ENCODE peak calls at places on chromosomes 16 and 17, in ten cellular contexts. F, L, I, X, A, S, W, U, H and M are unnamed samples.

GRCh38 chr17:55116440-55116914 is 147.9 kb downstream of the STXBP4 start:
- DNase-seq in L (no peak), W (no peak), X (no peak), U (no peak), I (no peak), H (peak), F (no peak), S (no peak), A (no peak), M (no peak)

GRCh38 chr17:57356722-57357391 is 100.5 kb downstream of the MSI2 start:
- DNase-seq in U (no peak), W (no peak), I (no peak), F (no peak), L (no peak), A (no peak), X (no peak), S (no peak), H (no peak), M (no peak)

GRCh38 chr16:85862476-85863383 is 36.2 kb upstream of the IRF8 start:
- DNase-seq in I (no peak), A (no peak), S (no peak), W (no peak), L (no peak), X (no peak), F (no peak), H (no peak), U (no peak), M (peak)

GRCh38 chr16:80719573-80719972 is 84.8 kb downstream of the CDYL2 start:
- DNase-seq in S (no peak), L (no peak), F (no peak), X (no peak), H (no peak), A (no peak), I (no peak), W (no peak), U (no peak), M (no peak)

GRCh38 chr16:26700250-26700649 is 366.5 kb upstream of the C16orf82 start:
- DNase-seq in U (no peak), A (no peak), L (no peak), W (no peak), S (no peak), X (no peak), H (no peak), F (no peak), I (no peak), M (no peak)

GRCh38 chr16:77759821-77760220 is 28.5 kb upstream of the VAT1L start:
- DNase-seq in I (no peak), X (no peak), W (peak), S (no peak), A (peak), H (peak), U (no peak), F (no peak), L (no peak), M (no peak)

GRCh38 chr17:80263253-80264047 is 2.8 kb downstream of the RNF213 start:
- DNase-seq in A (peak), W (peak), S (peak), U (no peak), L (peak), H (peak), I (peak), F (no peak), X (peak), M (no peak)

GRCh38 chr16:89343501-89344291 is 126.2 kb downstream of the ZNF778 start:
- DNase-seq in F (no peak), U (no peak), L (no peak), W (peak), X (no peak), I (no peak), H (no peak), A (no peak), S (peak), M (no peak)

GRCh38 chr16:62135903-62136302 is 99.7 kb upstream of the CDH8 start:
- DNase-seq in X (no peak), W (no peak), S (no peak), F (no peak), U (no peak), L (no peak), A (no peak), I (no peak), H (no peak), M (no peak)

GRCh38 chr17:57705921-57706695 is 39.0 kb downstream of the CCDC182 start:
- DNase-seq in W (no peak), I (no peak), S (no peak), A (no peak), L (no peak), F (no peak), U (no peak), H (no peak), X (no peak), M (no peak)

GRCh38 chr16:67245189-67245585 is 2.1 kb downstream of the FHOD1 start:
- DNase-seq in H (no peak), A (peak), L (peak), I (no peak), X (no peak), W (peak), U (no peak), S (no peak), F (no peak), M (peak)

GRCh38 chr16:31466381-31466841 is 5.5 kb upstream of the TGFB1I1 start:
- DNase-seq in H (no peak), W (no peak), L (peak), S (no peak), X (no peak), A (no peak), F (no peak), I (peak), U (no peak), M (no peak)

GRCh38 chr17:57260325-57261083 is 4.2 kb downstream of the MSI2 start:
- DNase-seq in H (no peak), X (no peak), W (no peak), S (no peak), F (no peak), U (no peak), L (no peak), A (no peak), I (no peak), M (no peak)

GRCh38 chr17:37744961-37745800 is at the start of gene HNF1B:
- DNase-seq in S (peak), H (no peak), L (no peak), X (no peak), U (no peak), I (no peak), W (no peak), A (no peak), F (peak), M (no peak)

GRCh38 chr17:78351449-78352006 is 8.3 kb downstream of the SOCS3 start:
- DNase-seq in I (peak), H (peak), X (no peak), A (no peak), F (no peak), S (peak), L (peak), W (peak), U (peak), M (no peak)
- TF ChIP-seq CTCF in I (no peak), H (peak), X (no peak), A (no peak), F (no peak), S (no peak), L (no peak), W (no peak), U (no peak), M (peak)

GRCh38 chr17:78174332-78174869 is 6.0 kb downstream of the SYNGR2 start:
- DNase-seq in U (peak), X (no peak), A (no peak), W (peak), S (no peak), H (no peak), L (peak), F (no peak), I (peak), M (no peak)

GRCh38 chr17:78175643-78175981 is 7.2 kb downstream of the SYNGR2 start:
- DNase-seq in F (no peak), X (no peak), I (no peak), S (no peak), A (no peak), W (no peak), U (no peak), H (no peak), L (no peak), M (no peak)

GRCh38 chr17:78173025-78173715 is 4.8 kb downstream of the SYNGR2 start:
- DNase-seq in A (no peak), W (peak), I (no peak), L (no peak), X (no peak), S (no peak), H (no peak), F (no peak), U (no peak), M (no peak)

GRCh38 chr17:78176548-78177025 is 8.2 kb downstream of the SYNGR2 start:
- DNase-seq in F (peak), X (peak), W (peak), S (peak), H (peak), A (peak), L (peak), I (peak), U (peak), M (no peak)

GRCh38 chr17:78174870-78175642 is 6.7 kb downstream of the SYNGR2 start:
- DNase-seq in L (no peak), A (no peak), U (no peak), H (no peak), S (no peak), X (no peak), W (peak), F (no peak), I (no peak), M (no peak)
- TF ChIP-seq CTCF in L (no peak), A (no peak), U (peak), H (no peak), S (no peak), X (no peak), W (no peak), F (peak), I (no peak), M (no peak)

DNA sequence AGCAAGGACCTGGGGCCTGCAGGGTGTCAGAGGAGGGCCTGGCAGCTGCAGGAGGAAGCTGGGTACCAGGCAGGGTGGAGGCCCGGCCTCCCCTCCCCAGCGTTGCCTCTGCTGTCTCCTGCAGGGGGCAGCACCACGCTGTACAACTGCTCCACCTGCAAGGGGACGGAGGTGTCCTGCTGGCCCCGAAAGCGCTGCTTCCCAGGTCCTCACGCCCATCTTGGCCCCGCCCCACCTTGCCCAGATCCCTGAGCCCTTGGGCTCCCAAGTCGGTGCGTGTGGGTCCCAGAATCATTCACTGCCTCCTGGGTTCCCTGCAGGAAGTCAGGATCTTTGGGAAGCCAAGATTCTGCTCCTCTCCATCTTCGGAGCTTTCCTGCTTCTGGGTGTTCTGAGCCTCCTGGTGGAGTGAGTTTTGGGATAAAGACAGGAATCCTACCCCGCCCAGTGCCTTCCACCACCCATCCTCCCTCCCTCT is 1.2 kb downstream of the TMEM95 start:
- DNase-seq in X (peak), S (peak), L (peak), H (peak), I (peak), W (peak), F (peak), U (peak), A (peak), M (no peak)
- TF ChIP-seq CTCF in X (peak), S (peak), L (peak), H (peak), I (peak), W (peak), F (peak), U (peak), A (peak), M (peak)

GRCh38 chr17:45813051-45813731 is 29.1 kb downstream of the CRHR1 start:
- DNase-seq in W (peak), I (no peak), L (no peak), A (no peak), H (no peak), X (peak), S (no peak), F (peak), U (peak), M (no peak)
- TF ChIP-seq CTCF in W (no peak), I (no peak), L (no peak), A (peak), H (peak), X (peak), S (peak), F (peak), U (peak), M (peak)

GRCh38 chr17:74785981-74786360 is 9.8 kb upstream of the NAT9 start:
- DNase-seq in S (no peak), L (no peak), F (no peak), X (no peak), H (no peak), I (no peak), A (no peak), W (peak), U (no peak), M (no peak)

GRCh38 chr17:74782571-74782970 is 6.4 kb upstream of the NAT9 start:
- DNase-seq in X (no peak), S (no peak), U (no peak), I (no peak), H (no peak), L (no peak), W (peak), F (no peak), A (no peak), M (no peak)

GRCh38 chr17:74786411-74787097 is 10.4 kb upstream of the NAT9 start:
- DNase-seq in U (no peak), W (peak), H (no peak), X (no peak), F (no peak), I (no peak), A (no peak), L (no peak), S (no peak), M (no peak)

GRCh38 chr17:74780443-74781238 is 4.5 kb upstream of the NAT9 start:
- DNase-seq in S (no peak), H (no peak), U (no peak), F (no peak), L (no peak), X (peak), W (peak), A (peak), I (no peak), M (no peak)

GRCh38 chr17:74785096-74785980 is 9.2 kb upstream of the NAT9 start:
- DNase-seq in X (no peak), L (no peak), W (peak), F (no peak), S (no peak), I (no peak), A (no peak), H (no peak), U (no peak), M (no peak)
- TF ChIP-seq CTCF in X (no peak), L (no peak), W (peak), F (no peak), S (no peak), I (no peak), A (peak), H (no peak), U (no peak), M (peak)

GRCh38 chr17:75059369-75060345 is 12.6 kb downstream of the KCTD2 start:
- DNase-seq in H (peak), X (peak), L (peak), S (peak), W (peak), I (no peak), A (peak), U (no peak), F (no peak), M (peak)
- TF ChIP-seq CTCF in H (peak), X (peak), L (peak), S (peak), W (peak), I (peak), A (no peak), U (peak), F (no peak), M (peak)

DNA sequence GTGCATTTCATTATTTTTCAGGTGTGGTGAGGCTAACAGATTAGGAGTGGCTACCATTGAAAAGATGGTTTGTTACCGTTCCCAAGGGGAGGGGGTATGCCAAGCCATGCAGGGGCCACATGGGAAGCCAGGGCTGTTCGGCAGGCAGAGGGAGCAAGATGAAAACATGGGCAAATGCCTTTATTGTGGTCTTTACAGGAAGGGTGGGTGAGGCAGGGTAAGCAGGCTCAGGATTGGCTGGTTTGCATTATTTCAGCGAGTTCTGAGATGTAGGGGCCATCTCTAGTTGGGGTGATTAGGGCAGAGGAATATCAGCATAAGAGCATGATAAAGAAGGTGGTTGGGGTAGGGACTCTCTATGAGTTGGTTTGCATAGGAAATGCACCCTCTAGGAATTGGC is 117.6 kb downstream of the CCT6B start:
- DNase-seq in F (no peak), X (no peak), A (no peak), U (no peak), I (no peak), W (no peak), L (no peak), S (no peak), H (no peak), M (no peak)
- TF ChIP-seq CTCF in F (no peak), X (no peak), A (no peak), U (no peak), I (no peak), W (no peak), L (no peak), S (no peak), H (no peak), M (no peak)

GRCh38 chr17:17902357-17902756 is 65.6 kb upstream of the SREBF1 start:
- DNase-seq in F (no peak), I (peak), H (no peak), S (no peak), W (peak), A (no peak), U (no peak), L (no peak), X (no peak), M (peak)
- TF ChIP-seq CTCF in F (no peak), I (no peak), H (no peak), S (no peak), W (no peak), A (peak), U (no peak), L (no peak), X (no peak), M (peak)